ENCODE peak calls at places on chromosomes 3 and 15, in five cellular contexts. V is activated effector memory CD4-positive, alpha-beta T cell treated with anti-CD3 and anti-CD28 coated beads, Interleukin-2, amount 50 U/mL, for 16 hours; Y is cortex of kidney; A is HS-5; O is HuH-7. D is an unnamed sample.

GRCh38 chr15:88574062-88574461 is 27.6 kb upstream of the DET1 start:
- DNase-seq in A (no peak), V (no peak), Y (no peak), O (no peak), D (no peak)

GRCh38 chr3:197394464-197395321 is 96.3 kb upstream of the DLG1 start:
- DNase-seq in V (peak), Y (no peak), A (peak), O (peak), D (peak)

GRCh38 chr3:112074616-112075497 is 11.3 kb upstream of the C3orf52 start:
- DNase-seq in O (peak), Y (no peak), V (peak), A (peak), D (peak)

GRCh38 chr15:32956006-32956405 is 238.2 kb downstream of the GREM1 start:
- DNase-seq in O (peak), Y (no peak), V (no peak), A (peak), D (peak)

GRCh38 chr15:43912991-43913927 is 86.5 kb downstream of the WDR76 start:
- DNase-seq in Y (no peak), A (peak), V (no peak), O (no peak), D (peak)

GRCh38 chr3:126394977-126395321 is 240 bp downstream of the CFAP100 start:
- DNase-seq in A (no peak), Y (no peak), O (no peak), V (peak), D (no peak)

GRCh38 chr15:68450192-68450591 is 18.2 kb upstream of the ITGA11 start:
- DNase-seq in Y (no peak), A (no peak), V (no peak), O (no peak), D (no peak)

GRCh38 chr15:64807751-64808222 is 17.7 kb downstream of the PIF1 start:
- DNase-seq in A (no peak), V (no peak), O (no peak), Y (no peak), D (no peak)

GRCh38 chr3:15161113-15161512 is 44.9 kb upstream of the CAPN7 start:
- DNase-seq in A (no peak), O (no peak), Y (no peak), V (no peak), D (no peak)

GRCh38 chr3:36674816-36675215 is 89.5 kb downstream of the DCLK3 start:
- DNase-seq in Y (no peak), V (no peak), A (no peak), O (no peak), D (no peak)

GRCh38 chr15:67750371-67750770 is 74.9 kb upstream of the SKOR1 start:
- DNase-seq in V (no peak), A (no peak), O (no peak), Y (no peak), D (no peak)